ENCODE peak calls at places on chromosomes 3 and 15, in nine cellular contexts. One of them, this sample, is unnamed.

GRCh38 chr3:111210003-111210699 is 138.5 kb downstream of the NECTIN3 start:
- DNase-seq in heart left ventricle: no peak
- DNase-seq in H1: no peak
- DNase-seq in body of pancreas: no peak
- DNase-seq in adrenal gland: no peak
- DNase-seq in IMR-90: peak; percentile 76
- DNase-seq in gastrocnemius medialis: no peak
- DNase-seq in Peyer's patch: no peak
- DNase-seq in ovary: no peak
- DNase-seq in this sample: no peak

GRCh38 chr15:32683906-32684584 is 33.8 kb upstream of the GREM1 start:
- DNase-seq in Peyer's patch: no peak
- DNase-seq in body of pancreas: peak; percentile 9
- DNase-seq in H1: no peak
- DNase-seq in IMR-90: peak; percentile 95
- DNase-seq in gastrocnemius medialis: no peak
- DNase-seq in adrenal gland: no peak
- DNase-seq in ovary: no peak
- DNase-seq in heart left ventricle: peak; percentile 17
- DNase-seq in this sample: no peak

GRCh38 chr3:47475570-47476329 is at the start of gene SCAP:
- DNase-seq in IMR-90: peak; percentile 64
- DNase-seq in ovary: peak; percentile 97
- DNase-seq in gastrocnemius medialis: peak; percentile 92
- DNase-seq in body of pancreas: peak; percentile 97
- DNase-seq in heart left ventricle: peak; percentile 93
- DNase-seq in Peyer's patch: peak; percentile 95
- DNase-seq in adrenal gland: peak; percentile 95
- DNase-seq in H1: peak; percentile 99
- DNase-seq in this sample: peak; percentile 96

GRCh38 chr3:33796137-33796536 is 2.3 kb upstream of the PDCD6IP start:
- DNase-seq in gastrocnemius medialis: no peak
- DNase-seq in ovary: no peak
- DNase-seq in heart left ventricle: no peak
- DNase-seq in IMR-90: no peak
- DNase-seq in H1: no peak
- DNase-seq in adrenal gland: no peak
- DNase-seq in Peyer's patch: no peak
- DNase-seq in body of pancreas: no peak
- DNase-seq in this sample: no peak

GRCh38 chr3:127012091-127012490 is 29.2 kb downstream of the PLXNA1 start:
- DNase-seq in gastrocnemius medialis: no peak
- DNase-seq in body of pancreas: no peak
- DNase-seq in ovary: no peak
- DNase-seq in H1: no peak
- DNase-seq in Peyer's patch: no peak
- DNase-seq in heart left ventricle: no peak
- DNase-seq in adrenal gland: no peak
- DNase-seq in IMR-90: peak; percentile 5
- DNase-seq in this sample: no peak

GRCh38 chr15:71596672-71597071 is 213.7 kb upstream of the NR2E3 start:
- DNase-seq in IMR-90: peak; percentile 23
- DNase-seq in gastrocnemius medialis: peak; percentile 60
- DNase-seq in body of pancreas: peak; percentile 14
- DNase-seq in Peyer's patch: no peak
- DNase-seq in heart left ventricle: peak; percentile 67
- DNase-seq in H1: no peak
- DNase-seq in ovary: peak; percentile 69
- DNase-seq in adrenal gland: no peak
- DNase-seq in this sample: no peak

GRCh38 chr3:87333393-87333892 is 57.1 kb upstream of the POU1F1 start:
- DNase-seq in IMR-90: peak; percentile 80
- DNase-seq in H1: no peak
- DNase-seq in adrenal gland: no peak
- DNase-seq in heart left ventricle: no peak
- DNase-seq in Peyer's patch: no peak
- DNase-seq in ovary: no peak
- DNase-seq in gastrocnemius medialis: no peak
- DNase-seq in body of pancreas: no peak
- DNase-seq in this sample: no peak

GRCh38 chr3:195717852-195718476 is 2.8 kb upstream of the MUC20 start:
- DNase-seq in H1: no peak
- DNase-seq in adrenal gland: no peak
- DNase-seq in Peyer's patch: no peak
- DNase-seq in IMR-90: no peak
- DNase-seq in heart left ventricle: no peak
- DNase-seq in body of pancreas: no peak
- DNase-seq in gastrocnemius medialis: no peak
- DNase-seq in ovary: no peak
- DNase-seq in this sample: no peak

GRCh38 chr15:48565560-48566482 is 79.7 kb downstream of the FBN1 start:
- DNase-seq in H1: no peak
- DNase-seq in gastrocnemius medialis: no peak
- DNase-seq in Peyer's patch: no peak
- DNase-seq in heart left ventricle: no peak
- DNase-seq in IMR-90: peak; percentile 91
- DNase-seq in adrenal gland: no peak
- DNase-seq in ovary: no peak
- DNase-seq in body of pancreas: no peak
- DNase-seq in this sample: no peak

DNA sequence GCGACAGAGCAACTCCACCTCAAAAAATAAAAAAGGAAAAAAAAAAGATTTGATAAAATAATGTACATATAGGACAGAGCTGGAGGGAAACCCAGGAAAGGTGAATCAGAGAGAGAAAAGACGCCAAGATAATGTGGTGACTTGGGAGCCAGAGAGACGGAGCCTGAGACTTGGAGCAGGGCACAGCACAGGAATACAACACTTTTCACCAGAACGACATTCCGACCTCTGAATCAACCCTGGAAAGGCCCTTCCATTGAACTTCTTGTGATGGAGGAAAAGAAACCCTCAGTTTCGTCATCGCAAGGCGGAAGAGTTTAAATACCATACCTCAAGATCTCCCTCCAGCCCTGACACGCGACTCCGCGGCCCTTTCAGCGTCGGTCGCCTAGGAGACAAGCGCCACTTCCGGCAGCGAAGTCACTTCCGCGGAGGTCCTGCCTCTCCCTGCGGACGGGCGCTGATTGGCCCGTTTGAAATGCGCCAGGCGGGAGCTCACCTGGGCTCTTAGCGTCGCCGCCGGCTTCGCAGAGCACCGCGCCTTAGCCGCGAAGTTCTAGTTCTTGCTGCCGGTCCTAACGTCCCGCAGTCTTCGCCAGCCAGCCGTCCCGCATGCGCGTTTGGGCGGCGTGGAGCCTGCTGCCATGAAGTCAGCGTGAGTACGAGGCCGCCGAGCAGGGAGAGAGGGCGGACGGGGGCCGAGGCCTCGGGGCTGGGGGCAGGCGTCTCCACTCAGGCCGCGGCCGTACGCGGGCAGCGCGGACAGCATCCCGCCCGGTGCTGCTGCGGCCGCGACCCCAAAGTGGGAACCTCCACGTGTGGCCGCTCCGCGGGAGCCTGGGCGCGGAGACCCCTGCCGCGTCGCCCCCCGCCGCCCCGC is at the start of gene KIF23:
- DNase-seq in gastrocnemius medialis: peak; percentile 83
- DNase-seq in body of pancreas: peak; percentile 91
- DNase-seq in adrenal gland: peak; percentile 92
- DNase-seq in heart left ventricle: peak; percentile 84
- DNase-seq in IMR-90: peak; percentile 94
- DNase-seq in H1: peak; percentile 90
- DNase-seq in Peyer's patch: peak; percentile 85
- DNase-seq in ovary: peak; percentile 92
- DNase-seq in this sample: peak; percentile 87
- TF ChIP-seq POLR2A in gastrocnemius medialis: no peak
- TF ChIP-seq POLR2A in body of pancreas: no peak
- TF ChIP-seq POLR2A in adrenal gland: no peak
- TF ChIP-seq POLR2A in heart left ventricle: no peak
- TF ChIP-seq POLR2A in IMR-90: no peak
- TF ChIP-seq POLR2A in H1: peak; percentile 76
- TF ChIP-seq POLR2A in Peyer's patch: peak; percentile 22
- TF ChIP-seq POLR2A in ovary: no peak
- TF ChIP-seq POLR2A in this sample: no peak

GRCh38 chr3:193490989-193491388 is 63.7 kb downstream of the ATP13A4 start:
- DNase-seq in IMR-90: no peak
- DNase-seq in heart left ventricle: no peak
- DNase-seq in gastrocnemius medialis: no peak
- DNase-seq in ovary: no peak
- DNase-seq in H1: no peak
- DNase-seq in body of pancreas: no peak
- DNase-seq in Peyer's patch: no peak
- DNase-seq in adrenal gland: no peak
- DNase-seq in this sample: no peak

GRCh38 chr3:193489949-193490348 is 64.7 kb downstream of the ATP13A4 start:
- DNase-seq in Peyer's patch: no peak
- DNase-seq in H1: no peak
- DNase-seq in IMR-90: no peak
- DNase-seq in gastrocnemius medialis: no peak
- DNase-seq in ovary: no peak
- DNase-seq in adrenal gland: no peak
- DNase-seq in heart left ventricle: no peak
- DNase-seq in body of pancreas: no peak
- DNase-seq in this sample: no peak

GRCh38 chr3:193488741-193489140 is 66.0 kb downstream of the ATP13A4 start:
- DNase-seq in IMR-90: no peak
- DNase-seq in H1: no peak
- DNase-seq in body of pancreas: no peak
- DNase-seq in ovary: no peak
- DNase-seq in adrenal gland: no peak
- DNase-seq in gastrocnemius medialis: no peak
- DNase-seq in heart left ventricle: no peak
- DNase-seq in Peyer's patch: no peak
- DNase-seq in this sample: no peak

DNA sequence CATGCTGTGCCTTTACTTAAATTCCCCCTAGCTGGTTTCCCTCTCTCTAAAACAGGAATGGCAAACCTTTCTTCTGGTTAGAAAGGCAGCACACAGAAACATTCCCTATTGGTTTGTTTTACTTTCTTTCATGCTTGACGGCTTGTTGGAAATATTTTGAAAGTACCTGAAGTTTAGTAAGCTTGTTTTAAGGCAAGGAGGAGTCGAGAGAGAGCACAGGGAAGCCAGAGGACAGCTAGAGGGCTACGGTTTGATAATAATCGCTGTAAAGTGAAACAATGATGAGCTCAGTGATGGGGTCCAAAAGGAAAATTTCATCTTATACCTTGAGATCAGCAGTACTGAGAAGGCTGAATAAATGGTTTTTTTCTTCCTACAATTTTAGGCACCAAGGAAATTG is 64.1 kb downstream of the ATP13A4 start:
- DNase-seq in ovary: no peak
- DNase-seq in Peyer's patch: no peak
- DNase-seq in body of pancreas: no peak
- DNase-seq in IMR-90: no peak
- DNase-seq in heart left ventricle: no peak
- DNase-seq in gastrocnemius medialis: no peak
- DNase-seq in adrenal gland: no peak
- DNase-seq in H1: no peak
- DNase-seq in this sample: no peak
- H3K9me3 ChIP-seq in ovary: no peaks in the 10 kb centered on the region
- H3K9me3 ChIP-seq in Peyer's patch: no peaks in the 10 kb centered on the region
- H3K9me3 ChIP-seq in body of pancreas: no peaks in the 10 kb centered on the region
- H3K9me3 ChIP-seq in IMR-90: no peaks in the 10 kb centered on the region
- H3K9me3 ChIP-seq in heart left ventricle: no peaks in the 10 kb centered on the region
- H3K9me3 ChIP-seq in gastrocnemius medialis: no peaks in the 10 kb centered on the region
- H3K9me3 ChIP-seq in adrenal gland: peaks cover 7% of the 10 kb centered on the region
- H3K9me3 ChIP-seq in H1: no peaks in the 10 kb centered on the region
- H3K9me3 ChIP-seq in this sample: no peaks in the 10 kb centered on the region

GRCh38 chr15:52679232-52680040 is at the start of gene ATOSA:
- DNase-seq in heart left ventricle: peak; percentile 95
- DNase-seq in gastrocnemius medialis: peak; percentile 94
- DNase-seq in Peyer's patch: peak; percentile 94
- DNase-seq in ovary: peak; percentile 91
- DNase-seq in body of pancreas: peak; percentile 93
- DNase-seq in adrenal gland: peak; percentile 94
- DNase-seq in IMR-90: peak; percentile 84
- DNase-seq in H1: peak; percentile 94
- DNase-seq in this sample: peak; percentile 96
- TF ChIP-seq POLR2A in heart left ventricle: peak; percentile 85
- TF ChIP-seq POLR2A in gastrocnemius medialis: peak; percentile 94
- TF ChIP-seq POLR2A in Peyer's patch: peak; percentile 85
- TF ChIP-seq POLR2A in ovary: peak; percentile 56
- TF ChIP-seq POLR2A in body of pancreas: peak; percentile 76
- TF ChIP-seq POLR2A in adrenal gland: no peak
- TF ChIP-seq POLR2A in IMR-90: no peak
- TF ChIP-seq POLR2A in H1: no peak
- TF ChIP-seq POLR2A in this sample: peak; percentile 73

GRCh38 chr3:129927072-129927471 is 33.6 kb upstream of the TMCC1 start:
- DNase-seq in IMR-90: no peak
- DNase-seq in body of pancreas: no peak
- DNase-seq in H1: no peak
- DNase-seq in adrenal gland: no peak
- DNase-seq in heart left ventricle: no peak
- DNase-seq in gastrocnemius medialis: no peak
- DNase-seq in Peyer's patch: no peak
- DNase-seq in ovary: no peak
- DNase-seq in this sample: no peak
- H3K9me3 ChIP-seq in IMR-90: peaks cover 21% of the 10 kb centered on the region
- H3K9me3 ChIP-seq in body of pancreas: no peaks in the 10 kb centered on the region
- H3K9me3 ChIP-seq in H1: no peaks in the 10 kb centered on the region
- H3K9me3 ChIP-seq in adrenal gland: no peaks in the 10 kb centered on the region
- H3K9me3 ChIP-seq in heart left ventricle: peaks cover 26% of the 10 kb centered on the region
- H3K9me3 ChIP-seq in gastrocnemius medialis: no peaks in the 10 kb centered on the region
- H3K9me3 ChIP-seq in Peyer's patch: no peaks in the 10 kb centered on the region
- H3K9me3 ChIP-seq in ovary: no peaks in the 10 kb centered on the region
- H3K9me3 ChIP-seq in this sample: peaks cover 8% of the 10 kb centered on the region

DNA sequence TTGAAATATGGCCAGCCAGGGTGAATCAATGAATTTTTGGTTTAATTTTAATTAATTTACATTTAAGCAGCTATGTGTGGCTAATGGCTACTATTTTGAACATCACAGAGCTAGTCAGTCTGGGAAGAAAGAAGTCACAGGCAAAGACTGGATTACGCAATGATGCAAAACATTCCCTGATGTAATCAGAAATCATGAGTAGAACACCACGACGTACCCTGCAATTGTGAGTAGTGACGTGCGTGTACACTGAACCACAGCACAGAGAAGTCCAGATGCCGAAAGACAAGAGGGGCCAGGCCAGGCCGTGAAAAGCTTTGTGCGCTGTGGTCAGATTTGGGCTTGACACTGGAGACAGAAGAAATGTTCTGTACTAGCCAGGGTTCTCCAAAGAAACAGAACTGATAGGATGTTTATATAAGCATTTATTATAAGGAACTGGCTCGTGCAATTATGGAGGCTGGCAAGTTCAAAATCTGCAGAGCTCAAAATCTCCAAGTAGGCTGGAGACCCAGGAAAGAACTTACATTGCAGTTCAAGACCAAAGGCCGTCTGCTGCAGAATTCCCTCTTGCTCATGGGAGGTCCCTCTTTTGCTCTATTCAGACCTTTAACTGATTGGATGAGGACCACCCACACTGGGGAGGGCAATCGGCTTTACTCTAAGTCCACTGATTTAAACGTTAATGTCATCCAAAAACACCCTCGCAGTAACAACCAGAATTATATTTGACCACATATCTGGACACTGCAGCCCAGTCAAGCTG is 44.6 kb downstream of the SH3BP5 start:
- DNase-seq in Peyer's patch: no peak
- DNase-seq in adrenal gland: peak; percentile 56
- DNase-seq in ovary: peak; percentile 77
- DNase-seq in H1: no peak
- DNase-seq in IMR-90: peak; percentile 94
- DNase-seq in heart left ventricle: peak; percentile 36
- DNase-seq in gastrocnemius medialis: peak; percentile 89
- DNase-seq in body of pancreas: peak; percentile 39
- DNase-seq in this sample: peak; percentile 88
- TF ChIP-seq POLR2A in Peyer's patch: no peak
- TF ChIP-seq POLR2A in adrenal gland: no peak
- TF ChIP-seq POLR2A in ovary: no peak
- TF ChIP-seq POLR2A in H1: no peak
- TF ChIP-seq POLR2A in IMR-90: no peak
- TF ChIP-seq POLR2A in heart left ventricle: peak; percentile 15
- TF ChIP-seq POLR2A in gastrocnemius medialis: peak; percentile 72
- TF ChIP-seq POLR2A in body of pancreas: no peak
- TF ChIP-seq POLR2A in this sample: no peak

This sample was measured in suprapubic skin.